ENCODE peak calls at places on chromosomes 4 and X, in five cellular contexts. I, Q, W, E and R are unnamed samples.

GRCh38 chrX:40316502-40316901 is 218.7 kb upstream of the BCOR start:
- DNase-seq in I (no peak), Q (no peak), W (no peak), E (no peak), R (no peak)

GRCh38 chrX:135345328-135345645 is 36.0 kb downstream of the ETDC start:
- DNase-seq in I (peak; percentile 42), Q (no peak), W (peak; percentile 1), E (peak; percentile 65), R (no peak)

GRCh38 chrX:70089575-70090297 is 27.5 kb downstream of the OTUD6A start:
- DNase-seq in I (no peak), Q (no peak), W (no peak), E (no peak), R (no peak)

GRCh38 chr4:152850377-152850776 is 70.6 kb downstream of the ARFIP1 start:
- DNase-seq in I (peak; percentile 42), Q (no peak), W (no peak), E (peak; percentile 18), R (peak; percentile 92)

GRCh38 chr4:158068063-158068462 is 104.8 kb downstream of the GASK1B start:
- DNase-seq in I (no peak), Q (no peak), W (no peak), E (no peak), R (no peak)

GRCh38 chrX:106510713-106511411 is 100.9 kb upstream of the RADX start:
- DNase-seq in I (no peak), Q (no peak), W (no peak), E (no peak), R (no peak)

GRCh38 chr4:95263391-95263790 is 285.4 kb downstream of the UNC5C start:
- DNase-seq in I (no peak), Q (no peak), W (no peak), E (no peak), R (no peak)

GRCh38 chr4:112519689-112520597 is 4.0 kb upstream of the NEUROG2 start:
- DNase-seq in I (no peak), Q (no peak), W (no peak), E (peak; percentile 44), R (peak; percentile 74)

GRCh38 chr4:17494258-17494657 is 17.6 kb downstream of the QDPR start:
- DNase-seq in I (no peak), Q (no peak), W (no peak), E (no peak), R (peak; percentile 64)

GRCh38 chr4:69689530-69690111 is 36.6 kb upstream of the UGT2A1 start:
- DNase-seq in I (no peak), Q (no peak), W (peak; percentile 68), E (no peak), R (peak; percentile 12)

GRCh38 chr4:8774071-8774470 is 97.6 kb downstream of the HMX1 start:
- DNase-seq in I (no peak), Q (no peak), W (no peak), E (no peak), R (no peak)

GRCh38 chr4:35548921-35549320 is 695.4 kb downstream of the ARAP2 start:
- DNase-seq in I (no peak), Q (no peak), W (no peak), E (no peak), R (no peak)

GRCh38 chrX:110407910-110408545 is 49.4 kb downstream of the RTL9 start:
- DNase-seq in I (no peak), Q (no peak), W (peak; percentile 42), E (peak; percentile 64), R (peak; percentile 66)

GRCh38 chr4:163762756-163763155 is 268.3 kb downstream of the TMA16 start:
- DNase-seq in I (no peak), Q (no peak), W (no peak), E (no peak), R (no peak)

GRCh38 chr4:109998867-109999303 is 86.2 kb downstream of the EGF start:
- DNase-seq in I (no peak), Q (no peak), W (peak; percentile 41), E (no peak), R (peak; percentile 67)